ENCODE peak calls at places on chromosomes 2 and 18, in five cellular contexts. One of them, this sample, is unnamed.
A peak's percentile ranks its signal among the peaks of the same experiment; 100 is the strongest.

GRCh38 chr2:10008809-10009176 is 34.6 kb upstream of the KLF11 start:
- DNase-seq in colonic mucosa: no peak
- DNase-seq in mucosa of descending colon: no peak
- DNase-seq in AG10803: no peak
- DNase-seq in CD14-positive monocyte: no peak
- DNase-seq in this sample: no peak

GRCh38 chr2:14632133-14632936 is at the start of gene LRATD1:
- DNase-seq in colonic mucosa: peak; percentile 97
- DNase-seq in AG10803: peak; percentile 79
- DNase-seq in CD14-positive monocyte: no peak
- DNase-seq in mucosa of descending colon: peak; percentile 97
- DNase-seq in this sample: peak; percentile 34

GRCh38 chr2:217054791-217055190 is 194.9 kb upstream of the TNP1 start:
- DNase-seq in mucosa of descending colon: no peak
- DNase-seq in CD14-positive monocyte: no peak
- DNase-seq in colonic mucosa: no peak
- DNase-seq in AG10803: no peak
- DNase-seq in this sample: no peak

GRCh38 chr2:100179806-100180205 is 37.4 kb upstream of the AFF3 start:
- DNase-seq in colonic mucosa: no peak
- DNase-seq in CD14-positive monocyte: no peak
- DNase-seq in AG10803: no peak
- DNase-seq in mucosa of descending colon: no peak
- DNase-seq in this sample: no peak

GRCh38 chr18:13532406-13533075 is 193.8 kb downstream of the FAM210A start:
- DNase-seq in CD14-positive monocyte: no peak
- DNase-seq in colonic mucosa: peak; percentile 9
- DNase-seq in AG10803: no peak
- DNase-seq in mucosa of descending colon: no peak
- DNase-seq in this sample: no peak

GRCh38 chr2:46993501-46993900 is 77.9 kb upstream of the MCFD2 start:
- DNase-seq in colonic mucosa: no peak
- DNase-seq in CD14-positive monocyte: no peak
- DNase-seq in mucosa of descending colon: no peak
- DNase-seq in AG10803: no peak
- DNase-seq in this sample: no peak

GRCh38 chr2:121480826-121481225 is 49.9 kb upstream of the RNU4ATAC start:
- DNase-seq in CD14-positive monocyte: no peak
- DNase-seq in mucosa of descending colon: no peak
- DNase-seq in colonic mucosa: no peak
- DNase-seq in AG10803: peak; percentile 92
- DNase-seq in this sample: no peak

GRCh38 chr2:237322564-237322963 is 91.4 kb downstream of the COL6A3 start:
- DNase-seq in AG10803: no peak
- DNase-seq in mucosa of descending colon: no peak
- DNase-seq in CD14-positive monocyte: no peak
- DNase-seq in colonic mucosa: no peak
- DNase-seq in this sample: peak; percentile 23

GRCh38 chr2:221468288-221468687 is 103.8 kb downstream of the EPHA4 start:
- DNase-seq in mucosa of descending colon: no peak
- DNase-seq in colonic mucosa: no peak
- DNase-seq in CD14-positive monocyte: no peak
- DNase-seq in AG10803: no peak
- DNase-seq in this sample: no peak

GRCh38 chr2:127576433-127577207 is 41.1 kb downstream of the MYO7B start:
- DNase-seq in AG10803: peak; percentile 91
- DNase-seq in colonic mucosa: peak; percentile 16
- DNase-seq in CD14-positive monocyte: no peak
- DNase-seq in mucosa of descending colon: no peak
- DNase-seq in this sample: no peak

GRCh38 chr2:238369516-238370481 is 49.5 kb downstream of the TRAF3IP1 start:
- DNase-seq in mucosa of descending colon: no peak
- DNase-seq in CD14-positive monocyte: no peak
- DNase-seq in colonic mucosa: no peak
- DNase-seq in AG10803: peak; percentile 25
- DNase-seq in this sample: no peak

GRCh38 chr2:161232571-161232970 is 72.3 kb downstream of the TANK start:
- DNase-seq in AG10803: no peak
- DNase-seq in CD14-positive monocyte: no peak
- DNase-seq in colonic mucosa: no peak
- DNase-seq in mucosa of descending colon: no peak
- DNase-seq in this sample: no peak

GRCh38 chr2:145199052-145199451 is 679.1 kb upstream of the ZEB2 start:
- DNase-seq in CD14-positive monocyte: no peak
- DNase-seq in colonic mucosa: no peak
- DNase-seq in AG10803: no peak
- DNase-seq in mucosa of descending colon: no peak
- DNase-seq in this sample: no peak

GRCh38 chr18:46250084-46250811 is 146.1 kb downstream of the HAUS1 start:
- DNase-seq in CD14-positive monocyte: no peak
- DNase-seq in mucosa of descending colon: peak; percentile 81
- DNase-seq in colonic mucosa: peak; percentile 69
- DNase-seq in AG10803: peak; percentile 67
- DNase-seq in this sample: peak; percentile 79

GRCh38 chr2:240983361-240983995 is 14.9 kb upstream of the SNED1 start:
- DNase-seq in colonic mucosa: no peak
- DNase-seq in mucosa of descending colon: peak; percentile 52
- DNase-seq in AG10803: no peak
- DNase-seq in CD14-positive monocyte: peak; percentile 21
- DNase-seq in this sample: peak; percentile 74

GRCh38 chr2:241863021-241863954 is 4.6 kb upstream of the PDCD1 start:
- DNase-seq in mucosa of descending colon: no peak
- DNase-seq in colonic mucosa: no peak
- DNase-seq in AG10803: no peak
- DNase-seq in CD14-positive monocyte: no peak
- DNase-seq in this sample: no peak

GRCh38 chr18:50466634-50467033 is 91.8 kb downstream of the SKA1 start:
- DNase-seq in mucosa of descending colon: no peak
- DNase-seq in colonic mucosa: no peak
- DNase-seq in AG10803: no peak
- DNase-seq in CD14-positive monocyte: no peak
- DNase-seq in this sample: no peak

GRCh38 chr18:23950644-23951043 is 63.9 kb upstream of the TTC39C start:
- DNase-seq in mucosa of descending colon: no peak
- DNase-seq in AG10803: no peak
- DNase-seq in CD14-positive monocyte: no peak
- DNase-seq in colonic mucosa: no peak
- DNase-seq in this sample: no peak

GRCh38 chr2:55607717-55608116 is 9.7 kb downstream of the PPP4R3B start:
- DNase-seq in AG10803: no peak
- DNase-seq in colonic mucosa: no peak
- DNase-seq in CD14-positive monocyte: no peak
- DNase-seq in mucosa of descending colon: no peak
- DNase-seq in this sample: no peak

GRCh38 chr2:23291274-23291673 is 93.7 kb upstream of the KLHL29 start:
- DNase-seq in mucosa of descending colon: no peak
- DNase-seq in colonic mucosa: no peak
- DNase-seq in AG10803: peak; percentile 88
- DNase-seq in CD14-positive monocyte: no peak
- DNase-seq in this sample: no peak

GRCh38 chr2:925309-925708 is 25.3 kb upstream of the SNTG2 start:
- DNase-seq in AG10803: no peak
- DNase-seq in mucosa of descending colon: no peak
- DNase-seq in colonic mucosa: no peak
- DNase-seq in CD14-positive monocyte: no peak
- DNase-seq in this sample: no peak

GRCh38 chr2:40049782-40050181 is 270.7 kb upstream of the THUMPD2 start:
- DNase-seq in mucosa of descending colon: no peak
- DNase-seq in colonic mucosa: no peak
- DNase-seq in CD14-positive monocyte: no peak
- DNase-seq in AG10803: peak; percentile 57
- DNase-seq in this sample: no peak

GRCh38 chr2:231294578-231295362 is 96.3 kb downstream of the ARMC9 start:
- DNase-seq in mucosa of descending colon: peak; percentile 10
- DNase-seq in AG10803: no peak
- DNase-seq in colonic mucosa: peak; percentile 19
- DNase-seq in CD14-positive monocyte: no peak
- DNase-seq in this sample: no peak

GRCh38 chr2:188902906-188903305 is 71.3 kb upstream of the COL3A1 start:
- DNase-seq in mucosa of descending colon: no peak
- DNase-seq in colonic mucosa: no peak
- DNase-seq in AG10803: peak; percentile 70
- DNase-seq in CD14-positive monocyte: no peak
- DNase-seq in this sample: no peak

GRCh38 chr18:60534539-60534938 is 162.0 kb upstream of the MC4R start:
- DNase-seq in CD14-positive monocyte: no peak
- DNase-seq in AG10803: no peak
- DNase-seq in mucosa of descending colon: no peak
- DNase-seq in colonic mucosa: no peak
- DNase-seq in this sample: no peak

GRCh38 chr2:52862801-52863200 is 904.8 kb upstream of the CHAC2 start:
- DNase-seq in CD14-positive monocyte: no peak
- DNase-seq in colonic mucosa: no peak
- DNase-seq in AG10803: no peak
- DNase-seq in mucosa of descending colon: no peak
- DNase-seq in this sample: no peak

GRCh38 chr2:121360566-121361300 is 75.7 kb upstream of the TFCP2L1 start:
- DNase-seq in CD14-positive monocyte: no peak
- DNase-seq in AG10803: peak; percentile 70
- DNase-seq in mucosa of descending colon: peak; percentile 71
- DNase-seq in colonic mucosa: peak; percentile 67
- DNase-seq in this sample: no peak

GRCh38 chr2:217625475-217626245 is 377.1 kb downstream of the TNS1 start:
- DNase-seq in AG10803: peak; percentile 97
- DNase-seq in CD14-positive monocyte: no peak
- DNase-seq in mucosa of descending colon: no peak
- DNase-seq in colonic mucosa: no peak
- DNase-seq in this sample: no peak

GRCh38 chr2:200408428-200409311 is 101.2 kb downstream of the KCTD18 start:
- DNase-seq in CD14-positive monocyte: no peak
- DNase-seq in AG10803: peak; percentile 79
- DNase-seq in colonic mucosa: peak; percentile 33
- DNase-seq in mucosa of descending colon: peak; percentile 48
- DNase-seq in this sample: no peak

GRCh38 chr2:198135481-198135934 is 331.1 kb downstream of the PLCL1 start:
- DNase-seq in CD14-positive monocyte: no peak
- DNase-seq in mucosa of descending colon: no peak
- DNase-seq in colonic mucosa: no peak
- DNase-seq in AG10803: peak; percentile 69
- DNase-seq in this sample: no peak

GRCh38 chr2:198141726-198142125 is 337.3 kb downstream of the PLCL1 start:
- DNase-seq in mucosa of descending colon: no peak
- DNase-seq in AG10803: peak; percentile 33
- DNase-seq in colonic mucosa: no peak
- DNase-seq in CD14-positive monocyte: no peak
- DNase-seq in this sample: no peak

GRCh38 chr2:198137733-198138132 is 333.3 kb downstream of the PLCL1 start:
- DNase-seq in mucosa of descending colon: no peak
- DNase-seq in colonic mucosa: no peak
- DNase-seq in AG10803: no peak
- DNase-seq in CD14-positive monocyte: no peak
- DNase-seq in this sample: no peak

GRCh38 chr2:198134287-198134955 is 330.0 kb downstream of the PLCL1 start:
- DNase-seq in CD14-positive monocyte: no peak
- DNase-seq in AG10803: peak; percentile 71
- DNase-seq in colonic mucosa: no peak
- DNase-seq in mucosa of descending colon: no peak
- DNase-seq in this sample: no peak

DNA sequence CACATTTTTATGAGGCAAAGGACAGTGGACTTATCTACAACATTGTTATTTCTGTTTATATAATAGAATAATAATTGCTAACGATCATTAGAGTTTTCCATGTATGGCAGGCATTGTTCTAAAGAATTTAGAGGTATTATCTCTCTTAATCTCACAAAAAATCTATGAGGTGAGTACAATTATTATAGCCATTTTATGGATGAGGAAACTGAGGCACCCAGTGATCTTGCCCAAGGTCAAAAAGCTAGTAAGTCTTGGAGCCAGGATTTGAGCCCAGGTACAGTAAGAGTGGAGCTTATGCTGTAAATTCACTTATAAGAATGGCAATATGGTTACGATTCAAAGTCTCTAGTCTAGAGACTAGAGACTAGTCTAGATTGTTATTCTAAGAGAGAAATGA is 331.7 kb downstream of the PLCL1 start:
- DNase-seq in CD14-positive monocyte: no peak
- DNase-seq in AG10803: no peak
- DNase-seq in colonic mucosa: no peak
- DNase-seq in mucosa of descending colon: no peak
- DNase-seq in this sample: no peak
- TF ChIP-seq CTCF in CD14-positive monocyte: no peak
- TF ChIP-seq CTCF in AG10803: no peak
- TF ChIP-seq CTCF in colonic mucosa: no peak
- TF ChIP-seq CTCF in mucosa of descending colon: no peak
- TF ChIP-seq CTCF in this sample: no peak

GRCh38 chr2:59307196-59307595 is 1066.1 kb upstream of the FANCL start:
- DNase-seq in mucosa of descending colon: no peak
- DNase-seq in AG10803: no peak
- DNase-seq in colonic mucosa: no peak
- DNase-seq in CD14-positive monocyte: no peak
- DNase-seq in this sample: no peak
- TF ChIP-seq CTCF in mucosa of descending colon: no peak
- TF ChIP-seq CTCF in AG10803: no peak
- TF ChIP-seq CTCF in colonic mucosa: no peak
- TF ChIP-seq CTCF in CD14-positive monocyte: no peak
- TF ChIP-seq CTCF in this sample: no peak

DNA sequence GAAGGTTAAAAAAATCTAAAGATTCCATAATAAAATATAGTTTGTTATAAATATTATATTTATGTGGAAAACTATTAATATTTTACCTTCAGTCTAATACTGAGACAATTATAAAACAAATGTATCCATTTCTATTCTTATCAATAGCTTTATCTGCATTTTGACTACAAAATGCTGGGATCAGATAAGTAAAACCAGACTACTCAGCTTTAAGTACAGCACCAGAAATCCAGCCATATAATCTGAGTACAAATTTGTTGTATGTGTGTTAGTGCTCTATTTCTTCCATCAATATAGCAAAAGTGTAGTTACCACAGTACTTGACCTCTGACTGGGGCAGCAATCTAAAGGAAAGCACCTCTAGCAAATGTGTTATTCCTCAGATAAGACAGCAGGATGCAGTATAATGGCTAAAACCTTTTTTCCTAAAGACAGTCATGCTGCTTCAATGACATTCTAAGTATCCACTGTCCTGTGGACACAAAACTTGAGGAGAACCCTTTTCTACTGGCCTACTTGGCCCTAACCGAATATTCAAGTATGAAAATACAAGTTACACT is 68.1 kb downstream of the OLA1 start:
- DNase-seq in mucosa of descending colon: no peak
- DNase-seq in CD14-positive monocyte: no peak
- DNase-seq in colonic mucosa: no peak
- DNase-seq in AG10803: peak; percentile 6
- DNase-seq in this sample: no peak
- TF ChIP-seq CTCF in mucosa of descending colon: no peak
- TF ChIP-seq CTCF in CD14-positive monocyte: no peak
- TF ChIP-seq CTCF in colonic mucosa: no peak
- TF ChIP-seq CTCF in AG10803: no peak
- TF ChIP-seq CTCF in this sample: peak; percentile 6

DNA sequence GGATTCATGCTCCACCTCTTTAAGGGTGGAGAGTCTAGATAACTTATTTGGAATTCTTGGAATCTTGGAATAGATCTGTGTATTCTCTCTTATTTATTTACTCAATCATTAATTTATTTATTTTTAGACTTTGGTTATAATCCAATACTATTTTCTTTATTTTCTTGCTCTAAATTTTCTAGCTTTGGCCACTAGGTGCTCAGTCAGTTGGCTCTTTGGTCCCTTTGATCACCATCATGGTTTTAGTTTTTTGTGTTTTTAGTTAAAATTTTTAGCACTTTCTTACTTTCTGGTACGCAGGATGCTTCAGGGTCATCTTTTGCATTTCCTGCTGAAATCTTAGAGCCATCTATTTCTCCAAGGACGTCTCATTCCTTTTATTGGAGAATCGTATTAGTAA is 5.2 kb upstream of the PLEK start:
- DNase-seq in AG10803: no peak
- DNase-seq in colonic mucosa: no peak
- DNase-seq in CD14-positive monocyte: no peak
- DNase-seq in mucosa of descending colon: no peak
- DNase-seq in this sample: no peak
- TF ChIP-seq CTCF in AG10803: peak; percentile 13
- TF ChIP-seq CTCF in colonic mucosa: no peak
- TF ChIP-seq CTCF in CD14-positive monocyte: no peak
- TF ChIP-seq CTCF in mucosa of descending colon: no peak
- TF ChIP-seq CTCF in this sample: no peak